ENCODE peak calls at places on chromosomes 2 and 18, in six cellular contexts. One of them, this sample, is unnamed.

GRCh38 chr2:146734042-146734715 is 1110.7 kb upstream of the ACVR2A start:
- DNase-seq in heart left ventricle: no peak
- DNase-seq in K562: peak; percentile 7
- DNase-seq in prostate gland: no peak
- DNase-seq in body of pancreas: no peak
- DNase-seq in HCT116: peak; percentile 60
- DNase-seq in this sample: no peak

GRCh38 chr18:79195716-79196683 is 126.8 kb downstream of the ATP9B start:
- DNase-seq in heart left ventricle: no peak
- DNase-seq in K562: no peak
- DNase-seq in prostate gland: no peak
- DNase-seq in body of pancreas: no peak
- DNase-seq in HCT116: no peak
- DNase-seq in this sample: no peak

GRCh38 chr2:29747786-29748470 is 173.5 kb downstream of the ALK start:
- DNase-seq in heart left ventricle: no peak
- DNase-seq in K562: no peak
- DNase-seq in prostate gland: no peak
- DNase-seq in body of pancreas: no peak
- DNase-seq in HCT116: peak; percentile 99
- DNase-seq in this sample: no peak

GRCh38 chr2:142965464-142965863 is 88.0 kb downstream of the KYNU start:
- DNase-seq in heart left ventricle: no peak
- DNase-seq in K562: no peak
- DNase-seq in prostate gland: no peak
- DNase-seq in body of pancreas: no peak
- DNase-seq in HCT116: no peak
- DNase-seq in this sample: no peak

GRCh38 chr2:8662239-8662879 is 19.5 kb upstream of the ID2 start:
- DNase-seq in heart left ventricle: no peak
- DNase-seq in K562: peak; percentile 59
- DNase-seq in prostate gland: no peak
- DNase-seq in body of pancreas: no peak
- DNase-seq in HCT116: peak; percentile 56
- DNase-seq in this sample: peak; percentile 73

GRCh38 chr18:44598514-44598913 is 82.2 kb upstream of the SETBP1 start:
- DNase-seq in heart left ventricle: no peak
- DNase-seq in K562: no peak
- DNase-seq in prostate gland: no peak
- DNase-seq in body of pancreas: no peak
- DNase-seq in HCT116: no peak
- DNase-seq in this sample: no peak

GRCh38 chr18:29226201-29226600 is 1049.3 kb upstream of the CDH2 start:
- DNase-seq in heart left ventricle: no peak
- DNase-seq in K562: no peak
- DNase-seq in prostate gland: no peak
- DNase-seq in body of pancreas: no peak
- DNase-seq in HCT116: no peak
- DNase-seq in this sample: no peak

GRCh38 chr2:197941715-197942114 is 137.3 kb downstream of the PLCL1 start:
- DNase-seq in heart left ventricle: no peak
- DNase-seq in K562: no peak
- DNase-seq in prostate gland: no peak
- DNase-seq in body of pancreas: no peak
- DNase-seq in HCT116: no peak
- DNase-seq in this sample: no peak

GRCh38 chr2:241507430-241508239 is 749 bp downstream of the STK25 start:
- DNase-seq in heart left ventricle: peak; percentile 48
- DNase-seq in K562: peak; percentile 49
- DNase-seq in prostate gland: no peak
- DNase-seq in body of pancreas: peak; percentile 61
- DNase-seq in HCT116: no peak
- DNase-seq in this sample: no peak

GRCh38 chr2:62443886-62444285 is 62.1 kb downstream of the TMEM17 start:
- DNase-seq in heart left ventricle: no peak
- DNase-seq in K562: no peak
- DNase-seq in prostate gland: no peak
- DNase-seq in body of pancreas: no peak
- DNase-seq in HCT116: no peak
- DNase-seq in this sample: no peak

GRCh38 chr2:238719641-238720040 is 128.2 kb upstream of the TWIST2 start:
- DNase-seq in heart left ventricle: no peak
- DNase-seq in K562: no peak
- DNase-seq in prostate gland: no peak
- DNase-seq in body of pancreas: no peak
- DNase-seq in HCT116: no peak
- DNase-seq in this sample: peak; percentile 91

GRCh38 chr2:46989491-46990230 is 74.1 kb upstream of the MCFD2 start:
- DNase-seq in heart left ventricle: no peak
- DNase-seq in K562: no peak
- DNase-seq in prostate gland: no peak
- DNase-seq in body of pancreas: no peak
- DNase-seq in HCT116: no peak
- DNase-seq in this sample: no peak

GRCh38 chr18:51153659-51154371 is 43.7 kb downstream of the MEX3C start:
- DNase-seq in heart left ventricle: no peak
- DNase-seq in K562: no peak
- DNase-seq in prostate gland: no peak
- DNase-seq in body of pancreas: no peak
- DNase-seq in HCT116: no peak
- DNase-seq in this sample: peak; percentile 74

GRCh38 chr2:236997086-236997485 is 88.6 kb upstream of the COPS8 start:
- DNase-seq in heart left ventricle: no peak
- DNase-seq in K562: no peak
- DNase-seq in prostate gland: no peak
- DNase-seq in body of pancreas: peak; percentile 54
- DNase-seq in HCT116: no peak
- DNase-seq in this sample: no peak

GRCh38 chr2:207395535-207396251 is 134.1 kb upstream of the CREB1 start:
- DNase-seq in heart left ventricle: no peak
- DNase-seq in K562: no peak
- DNase-seq in prostate gland: no peak
- DNase-seq in body of pancreas: no peak
- DNase-seq in HCT116: peak; percentile 27
- DNase-seq in this sample: no peak

GRCh38 chr2:201126308-201127127 is 10.6 kb downstream of the CFLAR start:
- DNase-seq in heart left ventricle: no peak
- DNase-seq in K562: no peak
- DNase-seq in prostate gland: no peak
- DNase-seq in body of pancreas: no peak
- DNase-seq in HCT116: no peak
- DNase-seq in this sample: no peak

GRCh38 chr18:46481847-46482245 is 175.2 kb downstream of the LOXHD1 start:
- DNase-seq in heart left ventricle: no peak
- DNase-seq in K562: no peak
- DNase-seq in prostate gland: no peak
- DNase-seq in body of pancreas: no peak
- DNase-seq in HCT116: no peak
- DNase-seq in this sample: no peak

GRCh38 chr2:126884861-126885481 is 13.7 kb upstream of the TEX51 start:
- DNase-seq in heart left ventricle: no peak
- DNase-seq in K562: no peak
- DNase-seq in prostate gland: no peak
- DNase-seq in body of pancreas: no peak
- DNase-seq in HCT116: no peak
- DNase-seq in this sample: peak; percentile 49

GRCh38 chr2:226730487-226730886 is 69.1 kb downstream of the IRS1 start:
- DNase-seq in heart left ventricle: no peak
- DNase-seq in K562: no peak
- DNase-seq in prostate gland: no peak
- DNase-seq in body of pancreas: peak; percentile 24
- DNase-seq in HCT116: peak; percentile 31
- DNase-seq in this sample: no peak

GRCh38 chr2:26380281-26380680 is 21.4 kb upstream of the DRC1 start:
- DNase-seq in heart left ventricle: no peak
- DNase-seq in K562: no peak
- DNase-seq in prostate gland: no peak
- DNase-seq in body of pancreas: no peak
- DNase-seq in HCT116: no peak
- DNase-seq in this sample: no peak

GRCh38 chr2:187232749-187233148 is 215.3 kb downstream of the CALCRL start:
- DNase-seq in heart left ventricle: no peak
- DNase-seq in K562: no peak
- DNase-seq in prostate gland: no peak
- DNase-seq in body of pancreas: no peak
- DNase-seq in HCT116: no peak
- DNase-seq in this sample: no peak

GRCh38 chr2:181395871-181396574 is 61.2 kb upstream of the ITGA4 start:
- DNase-seq in heart left ventricle: no peak
- DNase-seq in K562: no peak
- DNase-seq in prostate gland: no peak
- DNase-seq in body of pancreas: no peak
- DNase-seq in HCT116: no peak
- DNase-seq in this sample: no peak

GRCh38 chr2:133888816-133889215 is 320.6 kb upstream of the NCKAP5 start:
- DNase-seq in heart left ventricle: no peak
- DNase-seq in K562: no peak
- DNase-seq in prostate gland: no peak
- DNase-seq in body of pancreas: no peak
- DNase-seq in HCT116: no peak
- DNase-seq in this sample: no peak

GRCh38 chr2:82994186-82994585 is 1464.9 kb downstream of the SUCLG1 start:
- DNase-seq in heart left ventricle: no peak
- DNase-seq in K562: no peak
- DNase-seq in prostate gland: no peak
- DNase-seq in body of pancreas: no peak
- DNase-seq in HCT116: no peak
- DNase-seq in this sample: no peak

GRCh38 chr2:55161295-55162210 is 70.5 kb downstream of the CLHC1 start:
- DNase-seq in heart left ventricle: no peak
- DNase-seq in K562: no peak
- DNase-seq in prostate gland: no peak
- DNase-seq in body of pancreas: peak; percentile 69
- DNase-seq in HCT116: no peak
- DNase-seq in this sample: no peak

GRCh38 chr2:10120938-10121574 is 1.5 kb upstream of the RRM2 start:
- DNase-seq in heart left ventricle: no peak
- DNase-seq in K562: no peak
- DNase-seq in prostate gland: no peak
- DNase-seq in body of pancreas: no peak
- DNase-seq in HCT116: no peak
- DNase-seq in this sample: no peak

GRCh38 chr2:174341995-174342571 is 7.3 kb downstream of the SP9 start:
- DNase-seq in heart left ventricle: no peak
- DNase-seq in K562: no peak
- DNase-seq in prostate gland: no peak
- DNase-seq in body of pancreas: no peak
- DNase-seq in HCT116: no peak
- DNase-seq in this sample: peak; percentile 86

GRCh38 chr2:240926516-240927389 is 20.6 kb downstream of the CROCC2 start:
- DNase-seq in heart left ventricle: peak; percentile 56
- DNase-seq in K562: no peak
- DNase-seq in prostate gland: no peak
- DNase-seq in body of pancreas: peak; percentile 48
- DNase-seq in HCT116: no peak
- DNase-seq in this sample: peak; percentile 85

DNA sequence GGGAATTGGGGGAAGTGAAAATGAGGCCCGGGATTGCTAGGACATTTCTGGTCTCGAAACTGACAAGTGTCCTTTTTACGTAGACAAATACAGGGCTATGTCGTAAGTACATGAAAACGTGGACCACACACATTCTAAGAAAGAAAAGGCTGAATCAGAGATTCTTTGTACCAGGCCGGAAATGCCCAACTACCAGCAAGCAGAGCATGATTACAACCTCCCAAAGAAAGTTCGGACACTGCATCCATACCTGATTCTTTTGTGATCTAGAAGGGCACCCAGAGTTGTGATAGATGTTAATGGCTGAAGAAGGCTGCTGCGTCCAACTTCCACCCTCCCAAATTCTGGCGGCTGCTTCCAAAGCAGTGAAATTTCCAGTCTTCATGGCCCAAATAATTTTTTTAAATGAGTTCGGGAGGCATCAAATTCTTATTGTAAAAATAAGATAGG is 1.7 kb downstream of the RBMS1 start:
- DNase-seq in heart left ventricle: no peak
- DNase-seq in K562: no peak
- DNase-seq in prostate gland: peak; percentile 7
- DNase-seq in body of pancreas: no peak
- DNase-seq in HCT116: no peak
- DNase-seq in this sample: no peak
- TF ChIP-seq POLR2A in heart left ventricle: no peak
- TF ChIP-seq POLR2A in K562: no peak
- TF ChIP-seq POLR2A in prostate gland: no peak
- TF ChIP-seq POLR2A in body of pancreas: no peak
- TF ChIP-seq POLR2A in HCT116: no peak
- TF ChIP-seq POLR2A in this sample: no peak

GRCh38 chr2:177399376-177399775 is 6.8 kb downstream of the AGPS start:
- DNase-seq in heart left ventricle: no peak
- DNase-seq in K562: no peak
- DNase-seq in prostate gland: no peak
- DNase-seq in body of pancreas: no peak
- DNase-seq in HCT116: no peak
- DNase-seq in this sample: no peak
- TF ChIP-seq CTCF in heart left ventricle: no peak
- TF ChIP-seq CTCF in K562: no peak
- TF ChIP-seq CTCF in prostate gland: no peak
- TF ChIP-seq CTCF in body of pancreas: no peak
- TF ChIP-seq CTCF in HCT116: no peak
- TF ChIP-seq CTCF in this sample: no peak

DNA sequence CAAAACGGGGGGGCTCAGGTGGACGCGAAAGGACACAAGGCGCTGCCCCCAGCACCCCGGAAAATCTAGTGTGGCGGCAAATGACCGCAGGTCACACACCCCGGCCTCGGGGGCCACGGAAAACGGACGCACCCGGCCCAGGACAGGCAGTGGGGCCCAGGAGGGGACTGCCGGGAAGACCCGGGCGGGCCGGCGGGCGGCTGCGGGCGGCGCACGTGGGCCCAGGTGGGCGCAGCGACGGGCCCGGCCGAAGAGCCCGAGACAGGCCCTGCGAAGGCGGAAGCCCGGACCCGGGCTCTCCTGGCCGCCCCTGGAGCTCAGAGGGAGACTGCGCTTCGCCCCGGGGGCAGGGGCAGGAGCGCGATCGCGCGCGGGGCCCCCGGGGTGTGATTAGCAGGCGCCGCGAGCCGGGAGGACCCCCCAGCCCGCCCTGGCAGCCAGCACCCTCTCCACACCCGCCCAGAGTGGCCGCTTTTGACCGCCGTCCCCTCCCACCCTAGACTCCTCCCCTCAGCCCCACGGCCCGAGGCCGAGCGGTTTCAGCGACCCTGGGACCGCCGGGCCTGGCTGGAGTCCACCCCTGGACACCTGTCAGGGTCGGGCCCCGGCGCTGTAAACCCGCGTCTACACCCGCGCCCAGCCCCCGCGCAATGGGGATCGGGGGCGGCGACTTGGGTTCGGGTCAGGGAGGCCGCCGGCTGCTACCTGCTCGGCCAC is 773 bp downstream of the MBP start:
- DNase-seq in heart left ventricle: peak; percentile 67
- DNase-seq in K562: no peak
- DNase-seq in prostate gland: peak; percentile 51
- DNase-seq in body of pancreas: peak; percentile 71
- DNase-seq in HCT116: no peak
- DNase-seq in this sample: no peak
- TF ChIP-seq POLR2A in heart left ventricle: no peak
- TF ChIP-seq POLR2A in K562: no peak
- TF ChIP-seq POLR2A in prostate gland: peak; percentile 70
- TF ChIP-seq POLR2A in body of pancreas: peak; percentile 11
- TF ChIP-seq POLR2A in HCT116: no peak
- TF ChIP-seq POLR2A in this sample: peak; percentile 52

GRCh38 chr2:165293439-165294420 is 54.5 kb downstream of the SCN2A start:
- DNase-seq in heart left ventricle: no peak
- DNase-seq in K562: peak; percentile 40
- DNase-seq in prostate gland: peak; percentile 79
- DNase-seq in body of pancreas: peak; percentile 71
- DNase-seq in HCT116: peak; percentile 79
- DNase-seq in this sample: peak; percentile 71
- TF ChIP-seq CTCF in heart left ventricle: peak; percentile 64
- TF ChIP-seq CTCF in K562: peak; percentile 26
- TF ChIP-seq CTCF in prostate gland: peak; percentile 27
- TF ChIP-seq CTCF in body of pancreas: peak; percentile 57
- TF ChIP-seq CTCF in HCT116: peak; percentile 77
- TF ChIP-seq CTCF in this sample: no peak